ENCODE peak calls at places on chromosomes 12 and 14, in ten cellular contexts. W, L, G, X, R, U, D, T, A and Y are unnamed samples.

GRCh38 chr12:21551811-21552469 is 25.8 kb downstream of the SPX start:
- DNase-seq in L (no peak), G (no peak), T (no peak), X (no peak), R (no peak), U (no peak), A (no peak), D (no peak), W (no peak), Y (no peak)

GRCh38 chr12:54338682-54339296 is 13.9 kb downstream of the COPZ1 start:
- DNase-seq in D (no peak), U (no peak), G (no peak), A (no peak), R (no peak), L (no peak), X (no peak), W (no peak), T (no peak), Y (no peak)

GRCh38 chr12:41055875-41056577 is 132.1 kb upstream of the PDZRN4 start:
- DNase-seq in U (no peak), X (no peak), T (no peak), G (no peak), R (no peak), A (no peak), L (no peak), D (no peak), W (no peak), Y (no peak)

GRCh38 chr14:71320734-71321555 is 413.7 kb downstream of the PCNX1 start:
- DNase-seq in R (peak), D (peak), G (peak), A (peak), T (peak), U (peak), W (peak), X (peak), L (peak), Y (peak)

GRCh38 chr14:62691613-62692489 is 353.4 kb downstream of the KCNH5 start:
- DNase-seq in A (no peak), U (no peak), G (no peak), X (no peak), T (no peak), L (no peak), D (no peak), R (no peak), W (peak), Y (no peak)

GRCh38 chr12:76863005-76863670 is 15.7 kb downstream of the CSRP2 start:
- DNase-seq in G (no peak), D (no peak), L (no peak), T (no peak), A (no peak), W (no peak), U (no peak), X (no peak), R (no peak), Y (no peak)

GRCh38 chr12:124720019-124720686 is 143.5 kb downstream of the SCARB1 start:
- DNase-seq in T (no peak), R (no peak), A (no peak), G (no peak), D (no peak), W (peak), X (no peak), U (no peak), L (no peak), Y (no peak)

GRCh38 chr14:69132513-69133181 is 20.3 kb downstream of the DCAF5 start:
- DNase-seq in X (no peak), D (no peak), W (no peak), U (no peak), L (no peak), A (no peak), R (no peak), G (no peak), T (no peak), Y (no peak)

GRCh38 chr12:14264777-14265176 is 100.7 kb upstream of the ATF7IP start:
- DNase-seq in L (no peak), R (no peak), D (no peak), X (no peak), W (no peak), U (no peak), A (no peak), T (no peak), G (no peak), Y (no peak)

GRCh38 chr14:54776361-54777001 is 126.1 kb downstream of the GCH1 start:
- DNase-seq in G (peak), T (no peak), D (no peak), R (no peak), X (no peak), A (peak), U (peak), L (peak), W (no peak), Y (peak)

GRCh38 chr14:99129211-99129696 is 142.7 kb downstream of the BCL11B start:
- DNase-seq in G (no peak), A (no peak), X (no peak), U (no peak), L (no peak), D (no peak), R (no peak), W (no peak), T (no peak), Y (no peak)

GRCh38 chr12:10501031-10501430 is 4.7 kb upstream of the EIF2S3B start:
- DNase-seq in W (peak), R (no peak), U (no peak), D (no peak), L (no peak), A (no peak), G (no peak), X (no peak), T (peak), Y (no peak)